ENCODE peak calls at places on chromosome 16, in nine cellular contexts. D, G, K, Y, B, E, S, A and N are unnamed samples.
A peak's percentile ranks its signal among the peaks of the same experiment; 100 is the strongest.

GRCh38 chr16:11078812-11079459 is 134.6 kb downstream of the CLEC16A start:
- DNase-seq in D (no peak), G (no peak), K (no peak), Y (no peak), B (no peak), E (peak; percentile 65), S (peak; percentile 83), A (peak; percentile 63), N (no peak)

GRCh38 chr16:46691720-46692119 is 2.3 kb downstream of the ORC6 start:
- DNase-seq in D (no peak), G (no peak), K (no peak), Y (peak; percentile 8), B (no peak), E (no peak), S (peak; percentile 24), A (no peak), N (no peak)

GRCh38 chr16:82580293-82580900 is 46.4 kb upstream of the CDH13 start:
- DNase-seq in D (peak; percentile 41), G (no peak), K (peak; percentile 25), Y (peak; percentile 49), B (peak; percentile 21), E (no peak), S (no peak), A (no peak), N (no peak)

GRCh38 chr16:84294196-84295142 is at the start of gene WFDC1:
- DNase-seq in D (no peak), G (no peak), K (peak; percentile 29), Y (no peak), B (no peak), E (no peak), S (peak; percentile 19), A (no peak), N (no peak)

GRCh38 chr16:3020604-3021448 is 658 bp downstream of the TNFRSF12A start:
- DNase-seq in D (peak; percentile 91), G (peak; percentile 87), K (peak; percentile 85), Y (peak; percentile 93), B (no peak), E (peak; percentile 53), S (peak; percentile 89), A (no peak), N (no peak)

GRCh38 chr16:11079657-11080187 is 135.4 kb downstream of the CLEC16A start:
- DNase-seq in D (no peak), G (no peak), K (no peak), Y (no peak), B (no peak), E (no peak), S (peak; percentile 98), A (peak; percentile 95), N (no peak)

GRCh38 chr16:66618588-66618987 is 14.1 kb downstream of the CMTM3 start:
- DNase-seq in D (peak; percentile 88), G (no peak), K (no peak), Y (peak; percentile 94), B (no peak), E (no peak), S (peak; percentile 98), A (peak; percentile 95), N (no peak)

GRCh38 chr16:84024854-84025253 is 17.7 kb downstream of the SLC38A8 start:
- DNase-seq in D (peak; percentile 77), G (no peak), K (no peak), Y (peak; percentile 88), B (no peak), E (peak; percentile 21), S (peak; percentile 90), A (no peak), N (no peak)

GRCh38 chr16:59633996-59634579 is 900.0 kb upstream of the GOT2 start:
- DNase-seq in D (no peak), G (no peak), K (no peak), Y (peak; percentile 26), B (no peak), E (no peak), S (peak; percentile 83), A (peak; percentile 42), N (no peak)

GRCh38 chr16:85172465-85173071 is 60.3 kb upstream of the CIBAR2 start:
- DNase-seq in D (no peak), G (no peak), K (peak; percentile 60), Y (peak; percentile 18), B (no peak), E (no peak), S (peak; percentile 53), A (no peak), N (no peak)

GRCh38 chr16:3671424-3671823 is 16.9 kb downstream of the DNASE1 start:
- DNase-seq in D (no peak), G (no peak), K (no peak), Y (no peak), B (no peak), E (no peak), S (no peak), A (no peak), N (no peak)

GRCh38 chr16:66849021-66849420 is 4.8 kb downstream of the CA7 start:
- DNase-seq in D (no peak), G (no peak), K (no peak), Y (no peak), B (no peak), E (no peak), S (no peak), A (no peak), N (no peak)

GRCh38 chr16:54438469-54438868 is 151.9 kb upstream of the IRX3 start:
- DNase-seq in D (no peak), G (no peak), K (no peak), Y (no peak), B (no peak), E (no peak), S (no peak), A (no peak), N (no peak)

GRCh38 chr16:63816304-63816703 is 1305.6 kb downstream of the CDH11 start:
- DNase-seq in D (no peak), G (no peak), K (no peak), Y (peak; percentile 20), B (no peak), E (no peak), S (no peak), A (no peak), N (no peak)

GRCh38 chr16:75640598-75640997 is 6.9 kb downstream of the KARS1 start:
- DNase-seq in D (no peak), G (no peak), K (no peak), Y (no peak), B (no peak), E (no peak), S (peak; percentile 86), A (no peak), N (no peak)

GRCh38 chr16:75647138-75647491 is 350 bp downstream of the KARS1 start:
- DNase-seq in D (no peak), G (no peak), K (no peak), Y (no peak), B (no peak), E (no peak), S (no peak), A (no peak), N (no peak)

GRCh38 chr16:75647492-75648264 is at the start of the genes KARS1 and TERF2IP:
- DNase-seq in D (peak; percentile 95), G (peak; percentile 81), K (peak; percentile 92), Y (peak; percentile 95), B (peak; percentile 86), E (peak; percentile 94), S (peak; percentile 91), A (peak; percentile 56), N (peak; percentile 76)

GRCh38 chr16:75648265-75649076 is 898 bp downstream of the TERF2IP start:
- DNase-seq in D (peak; percentile 72), G (peak; percentile 48), K (peak; percentile 80), Y (peak; percentile 82), B (peak; percentile 80), E (peak; percentile 85), S (peak; percentile 65), A (no peak), N (peak; percentile 80)

GRCh38 chr16:75644240-75645012 is 3.0 kb downstream of the KARS1 start:
- DNase-seq in D (no peak), G (no peak), K (no peak), Y (peak; percentile 53), B (no peak), E (no peak), S (no peak), A (no peak), N (no peak)
- TF ChIP-seq CTCF in D (no peak), G (no peak), K (no peak), Y (peak; percentile 47), B (no peak), E (no peak), S (no peak), A (no peak), N (no peak)

DNA sequence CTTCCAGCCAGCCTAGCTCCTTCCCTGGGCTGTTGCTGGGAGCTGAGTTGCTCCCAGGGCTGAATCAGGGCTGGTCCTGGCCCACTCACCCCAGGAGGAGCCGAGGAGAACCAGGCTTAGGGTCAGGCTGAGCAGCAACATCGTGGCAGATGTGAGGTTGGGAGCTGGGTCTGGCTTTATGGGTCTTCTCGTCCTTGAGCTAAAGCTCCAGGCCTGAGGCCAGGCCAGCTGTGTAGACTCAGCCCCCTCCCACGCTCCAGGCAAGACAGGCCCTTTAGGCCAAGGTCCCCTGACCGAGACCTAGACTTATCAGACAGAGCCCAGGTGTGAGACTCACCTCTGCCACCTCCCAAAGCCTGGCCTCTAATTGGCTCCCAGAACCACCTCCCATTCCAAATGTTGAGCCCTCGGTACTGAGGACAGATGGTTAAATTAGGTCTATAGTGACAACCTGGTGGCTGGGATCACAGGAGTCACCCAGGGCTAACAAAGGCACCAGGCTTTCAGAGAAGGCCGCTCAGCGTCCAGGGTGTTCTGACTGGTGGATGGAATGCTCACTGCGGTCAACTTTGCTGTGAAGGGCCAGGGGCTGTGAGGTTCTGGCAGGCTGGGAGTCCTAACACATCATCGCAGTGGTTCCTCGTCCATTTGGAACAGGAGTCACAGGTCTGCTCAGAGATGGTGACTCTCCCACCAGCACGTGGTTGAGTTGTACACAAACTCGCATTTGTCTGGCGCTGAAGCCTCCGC is at the start of gene CTRL:
- DNase-seq in D (no peak), G (no peak), K (no peak), Y (no peak), B (no peak), E (no peak), S (no peak), A (no peak), N (no peak)
- TF ChIP-seq CTCF in D (no peak), G (peak; percentile 24), K (no peak), Y (peak; percentile 19), B (peak; percentile 41), E (no peak), S (no peak), A (peak; percentile 16), N (peak; percentile 35)

DNA sequence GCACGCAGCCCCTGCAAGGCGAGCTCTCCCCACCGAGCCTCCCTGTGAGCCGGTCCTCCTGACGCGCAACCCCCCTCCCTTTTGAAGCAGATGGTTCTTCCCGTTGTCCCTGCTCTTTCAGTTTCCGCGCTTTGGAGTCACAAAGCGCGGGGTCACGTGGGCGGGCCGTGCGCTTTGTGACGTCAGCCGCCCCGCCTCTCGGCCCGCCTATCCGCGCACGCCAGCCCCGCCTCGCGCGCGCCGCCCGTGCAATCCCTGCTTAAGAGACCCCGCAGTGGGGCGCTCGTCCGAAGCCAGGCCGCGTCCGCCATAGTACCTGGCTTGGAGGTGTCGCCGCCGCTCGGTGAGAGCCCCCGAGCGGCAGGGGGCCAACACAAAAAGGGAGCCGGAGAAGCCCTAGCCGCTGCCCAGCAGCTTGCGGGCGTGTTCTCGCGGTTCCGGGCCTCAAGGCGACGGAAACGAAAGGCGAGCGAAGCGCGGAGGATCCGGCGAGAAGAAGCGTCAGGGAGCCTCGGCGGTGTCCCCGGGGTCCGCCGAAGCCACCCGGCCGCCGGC is at the start of gene RBBP6:
- DNase-seq in D (peak; percentile 95), G (peak; percentile 90), K (peak; percentile 94), Y (peak; percentile 98), B (peak; percentile 96), E (peak; percentile 92), S (peak; percentile 96), A (peak; percentile 78), N (peak; percentile 83)
- TF ChIP-seq CTCF in D (peak; percentile 37), G (peak; percentile 39), K (no peak), Y (no peak), B (no peak), E (no peak), S (peak; percentile 50), A (peak; percentile 68), N (peak; percentile 51)

GRCh38 chr16:234468-235305 is at the start of gene FAM234A:
- DNase-seq in D (peak; percentile 95), G (peak; percentile 94), K (peak; percentile 95), Y (peak; percentile 93), B (peak; percentile 96), E (peak; percentile 92), S (peak; percentile 81), A (no peak), N (peak; percentile 90)
- TF ChIP-seq CTCF in D (peak; percentile 65), G (peak; percentile 60), K (no peak), Y (peak; percentile 39), B (no peak), E (no peak), S (peak; percentile 34), A (peak; percentile 40), N (peak; percentile 57)